ENCODE peak calls at places on chromosomes 2 and 18, in four cellular contexts. P is body of pancreas; W is GF-D8; F is activated CD4-positive, alpha-beta T cell treated with anti-CD3 and anti-CD28 coated beads for 4 hours. M is an unnamed sample.

GRCh38 chr2:214731008-214731407 is 78.5 kb downstream of the BARD1 start:
- DNase-seq in P (no peak), W (no peak), F (no peak), M (no peak)

GRCh38 chr2:16568998-16569397 is 96.6 kb downstream of the CYRIA start:
- DNase-seq in P (no peak), W (no peak), F (no peak), M (no peak)

GRCh38 chr2:241272298-241272721 is 43.2 kb downstream of the HDLBP start:
- DNase-seq in P (peak; percentile 52), W (no peak), F (peak; percentile 7), M (peak; percentile 36)

GRCh38 chr2:17877811-17878221 is 651 bp upstream of the KCNS3 start:
- DNase-seq in P (peak; percentile 21), W (no peak), F (no peak), M (peak; percentile 15)

GRCh38 chr2:239161711-239162140 is 239.1 kb downstream of the HDAC4 start:
- DNase-seq in P (peak; percentile 10), W (no peak), F (no peak), M (no peak)

GRCh38 chr18:48841381-48842258 is 109.1 kb downstream of the SMAD7 start:
- DNase-seq in P (no peak), W (peak; percentile 83), F (no peak), M (no peak)

GRCh38 chr2:181904022-181904632 is 12.6 kb downstream of the ITPRID2 start:
- DNase-seq in P (no peak), W (no peak), F (no peak), M (no peak)

GRCh38 chr18:44536041-44536440 is 144.6 kb upstream of the SETBP1 start:
- DNase-seq in P (no peak), W (no peak), F (no peak), M (no peak)

GRCh38 chr2:20589975-20590703 is 60.8 kb downstream of the HS1BP3 start:
- DNase-seq in P (peak; percentile 9), W (no peak), F (no peak), M (peak; percentile 5)

GRCh38 chr2:240996834-240997140 is 1.6 kb upstream of the SNED1 start:
- DNase-seq in P (no peak), W (no peak), F (no peak), M (no peak)

GRCh38 chr2:219509780-219510511 is 4.3 kb upstream of the ASIC4 start:
- DNase-seq in P (peak; percentile 71), W (no peak), F (peak; percentile 35), M (peak; percentile 57)

GRCh38 chr2:77479895-77480294 is 42.3 kb downstream of the LRRTM4 start:
- DNase-seq in P (no peak), W (no peak), F (no peak), M (no peak)

GRCh38 chr2:88627856-88628568 is 748 bp upstream of the EIF2AK3 start:
- DNase-seq in P (peak; percentile 94), W (peak; percentile 87), F (peak; percentile 71), M (peak; percentile 94)

GRCh38 chr2:98565286-98565860 is 42.9 kb downstream of the COA5 start:
- DNase-seq in P (no peak), W (no peak), F (no peak), M (no peak)

M was measured in transverse colon.